ENCODE peak calls at places on chromosome 9, in four cellular contexts. D, Q, Y and V are unnamed samples.

GRCh38 chr9:122127396-122127798 is 32.2 kb downstream of the NDUFA8 start:
- DNase-seq in D (no peak), Q (peak; percentile 75), Y (no peak), V (peak; percentile 55)

GRCh38 chr9:14107977-14108376 is 206.0 kb downstream of the NFIB start:
- DNase-seq in D (no peak), Q (no peak), Y (no peak), V (no peak)

GRCh38 chr9:34997375-34997774 is 7.8 kb downstream of the DNAJB5 start:
- DNase-seq in D (no peak), Q (no peak), Y (no peak), V (no peak)

GRCh38 chr9:98518556-98518955 is 190.2 kb downstream of the GABBR2 start:
- DNase-seq in D (no peak), Q (no peak), Y (no peak), V (no peak)

GRCh38 chr9:130042406-130042930 is 521 bp downstream of the FNBP1 start:
- DNase-seq in D (peak; percentile 18), Q (no peak), Y (no peak), V (peak; percentile 33)

GRCh38 chr9:108117775-108118174 is 628.2 kb upstream of the KLF4 start:
- DNase-seq in D (no peak), Q (no peak), Y (no peak), V (no peak)

GRCh38 chr9:19894975-19895374 is 106.1 kb upstream of the SLC24A2 start:
- DNase-seq in D (no peak), Q (no peak), Y (no peak), V (no peak)

GRCh38 chr9:134569626-134570025 is 72.0 kb upstream of the COL5A1 start:
- DNase-seq in D (peak; percentile 1), Q (no peak), Y (no peak), V (no peak)

GRCh38 chr9:79583957-79584654 is 12.3 kb downstream of the TLE4 start:
- DNase-seq in D (peak; percentile 18), Q (no peak), Y (peak; percentile 69), V (no peak)

GRCh38 chr9:94799578-94800264 is 73.2 kb downstream of the AOPEP start:
- DNase-seq in D (no peak), Q (no peak), Y (no peak), V (no peak)

GRCh38 chr9:10015755-10016154 is 597.0 kb downstream of the PTPRD start:
- DNase-seq in D (no peak), Q (no peak), Y (no peak), V (no peak)

GRCh38 chr9:134566196-134566822 is 75.3 kb upstream of the COL5A1 start:
- DNase-seq in D (no peak), Q (no peak), Y (no peak), V (no peak)

GRCh38 chr9:14007199-14007769 is 306.7 kb downstream of the NFIB start:
- DNase-seq in D (no peak), Q (no peak), Y (no peak), V (no peak)

GRCh38 chr9:98709968-98710965 is 1.5 kb upstream of the GABBR2 start:
- DNase-seq in D (peak; percentile 26), Q (no peak), Y (no peak), V (no peak)

GRCh38 chr9:135702002-135702721 is at the start of gene KCNT1:
- DNase-seq in D (peak; percentile 16), Q (no peak), Y (no peak), V (no peak)

GRCh38 chr9:90631964-90632363 is 10.7 kb downstream of the DIRAS2 start:
- DNase-seq in D (no peak), Q (no peak), Y (no peak), V (no peak)

GRCh38 chr9:107020040-107020530 is 157.1 kb downstream of the ZNF462 start:
- DNase-seq in D (peak; percentile 19), Q (no peak), Y (no peak), V (no peak)

GRCh38 chr9:7273575-7273974 is 515.8 kb downstream of the KDM4C start:
- DNase-seq in D (peak; percentile 19), Q (no peak), Y (no peak), V (no peak)

GRCh38 chr9:128733256-128733655 is 9.3 kb upstream of the ZDHHC12 start:
- DNase-seq in D (peak; percentile 57), Q (no peak), Y (peak; percentile 53), V (no peak)

GRCh38 chr9:117293199-117294114 is 121.4 kb downstream of the ASTN2 start:
- DNase-seq in D (no peak), Q (no peak), Y (no peak), V (no peak)

GRCh38 chr9:38229123-38229829 is 160.2 kb upstream of the SHB start:
- DNase-seq in D (no peak), Q (no peak), Y (no peak), V (no peak)

GRCh38 chr9:22354699-22355384 is 91.8 kb upstream of the DMRTA1 start:
- DNase-seq in D (no peak), Q (no peak), Y (no peak), V (no peak)

GRCh38 chr9:2824564-2824963 is 19.3 kb downstream of the PUM3 start:
- DNase-seq in D (no peak), Q (no peak), Y (no peak), V (no peak)

GRCh38 chr9:14351206-14351605 is 37.3 kb upstream of the NFIB start:
- DNase-seq in D (peak; percentile 30), Q (no peak), Y (peak; percentile 69), V (no peak)

GRCh38 chr9:122058051-122058450 is 35.1 kb downstream of the TTLL11 start:
- DNase-seq in D (no peak), Q (no peak), Y (no peak), V (no peak)

GRCh38 chr9:108186996-108187395 is 668.8 kb downstream of the ACTL7B start:
- DNase-seq in D (peak; percentile 55), Q (peak; percentile 1), Y (peak; percentile 64), V (no peak)

GRCh38 chr9:95005276-95006141 is 279.0 kb downstream of the AOPEP start:
- DNase-seq in D (no peak), Q (no peak), Y (no peak), V (no peak)

GRCh38 chr9:98168952-98169488 is 23.4 kb downstream of the CORO2A start:
- DNase-seq in D (peak; percentile 47), Q (no peak), Y (no peak), V (no peak)

GRCh38 chr9:86573886-86574285 is 219.7 kb upstream of the TUT7 start:
- DNase-seq in D (no peak), Q (no peak), Y (no peak), V (no peak)

GRCh38 chr9:134053941-134054761 is 13.7 kb downstream of the BRD3 start:
- DNase-seq in D (no peak), Q (no peak), Y (no peak), V (no peak)

GRCh38 chr9:84054341-84055010 is 73.9 kb downstream of the RMI1 start:
- DNase-seq in D (no peak), Q (no peak), Y (peak; percentile 71), V (no peak)

GRCh38 chr9:71079451-71079850 is 42.0 kb downstream of the TRPM3 start:
- DNase-seq in D (no peak), Q (no peak), Y (no peak), V (no peak)

GRCh38 chr9:75238311-75238976 is 150.1 kb downstream of the OSTF1 start:
- DNase-seq in D (peak; percentile 23), Q (peak; percentile 1), Y (no peak), V (no peak)

GRCh38 chr9:126367139-126367538 is 40.5 kb downstream of the MVB12B start:
- DNase-seq in D (no peak), Q (no peak), Y (no peak), V (no peak)

GRCh38 chr9:120411862-120412424 is 168.0 kb downstream of the CDK5RAP2 start:
- DNase-seq in D (no peak), Q (no peak), Y (no peak), V (no peak)
- H3K27ac ChIP-seq in D (no peak overlapping the region), Q (no peak overlapping the region), Y (no peak overlapping the region), V (no peak overlapping the region)

GRCh38 chr9:26746357-26747072 is 146.1 kb downstream of the CAAP1 start:
- DNase-seq in D (no peak), Q (no peak), Y (no peak), V (no peak)

GRCh38 chr9:26747611-26748010 is 145.0 kb downstream of the CAAP1 start:
- DNase-seq in D (no peak), Q (no peak), Y (no peak), V (no peak)

GRCh38 chr9:26744362-26744965 is 148.1 kb downstream of the CAAP1 start:
- DNase-seq in D (no peak), Q (no peak), Y (no peak), V (no peak)

GRCh38 chr9:26742843-26743242 is 149.8 kb downstream of the CAAP1 start:
- DNase-seq in D (no peak), Q (no peak), Y (no peak), V (no peak)

GRCh38 chr9:26745111-26745510 is 147.5 kb downstream of the CAAP1 start:
- DNase-seq in D (no peak), Q (no peak), Y (no peak), V (no peak)
- H3K27ac ChIP-seq in D (no peak overlapping the region), Q (no peak overlapping the region), Y (no peak overlapping the region), V (no peak overlapping the region)

GRCh38 chr9:966936-967335 is 9.5 kb upstream of the DMRT3 start:
- DNase-seq in D (no peak), Q (no peak), Y (no peak), V (no peak)
- H3K27ac ChIP-seq in D (no peak overlapping the region), Q (no peak overlapping the region), Y (no peak overlapping the region), V (no peak overlapping the region)

DNA sequence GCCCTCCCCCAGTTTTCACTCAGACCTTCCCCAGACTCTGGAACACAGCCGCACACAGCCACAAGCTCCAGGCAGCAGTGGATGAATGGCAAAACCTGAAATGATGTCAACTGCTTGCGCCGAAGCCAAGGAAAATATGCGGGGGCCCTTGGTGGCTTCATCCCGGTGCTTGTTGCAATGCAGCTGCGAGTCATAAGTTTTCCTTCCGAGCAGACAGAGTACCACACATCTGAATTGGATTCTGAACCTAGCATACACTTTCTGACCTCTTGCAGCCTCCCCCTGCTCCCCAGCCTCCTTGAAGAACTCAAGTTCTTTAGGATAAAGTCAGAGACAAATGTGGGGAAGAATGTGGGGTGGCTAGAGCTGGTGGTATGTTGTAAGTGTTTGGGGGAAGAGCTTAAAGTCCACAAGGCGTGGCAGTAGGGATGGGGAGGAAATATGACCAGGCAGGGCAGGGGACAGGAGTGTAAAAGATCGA is 586.2 kb downstream of the CCDC171 start:
- DNase-seq in D (peak; percentile 69), Q (no peak), Y (peak; percentile 40), V (peak; percentile 63)
- H3K27ac ChIP-seq in D (peak overlapping the region; percentile 50), Q (no peak overlapping the region), Y (no peak overlapping the region), V (no peak overlapping the region)

DNA sequence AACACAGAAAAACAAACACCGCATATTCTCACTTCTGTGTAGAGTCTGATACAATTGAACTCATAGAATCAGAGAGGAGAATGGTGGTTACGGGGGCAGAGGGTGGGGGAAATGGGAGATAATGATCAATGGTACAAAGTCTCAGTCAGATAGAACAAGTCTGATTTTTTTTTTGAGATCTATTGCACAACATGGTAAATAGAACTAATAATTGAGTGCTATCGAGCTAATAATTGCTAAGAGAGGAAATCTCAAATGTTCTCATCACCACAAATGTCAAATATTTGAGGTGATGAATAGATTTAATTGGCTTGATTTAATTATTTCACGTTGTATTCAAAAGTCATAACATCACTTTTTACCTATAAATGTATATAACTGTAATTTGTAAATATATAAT is 121.0 kb upstream of the SPIN1 start:
- DNase-seq in D (no peak), Q (no peak), Y (no peak), V (no peak)
- H3K27ac ChIP-seq in D (no peak overlapping the region), Q (no peak overlapping the region), Y (no peak overlapping the region), V (no peak overlapping the region)